ENCODE peak calls at places on chromosomes 1 and 21, in six cellular contexts. B, Q, U, G, D and V are unnamed samples.

GRCh38 chr1:203049576-203050180 is 23.4 kb downstream of the PPFIA4 start:
- DNase-seq in B (no peak), D (no peak), Q (no peak), U (no peak), G (no peak), V (no peak)

GRCh38 chr1:184755226-184756065 is 788 bp upstream of the EDEM3 start:
- DNase-seq in D (no peak), G (no peak), B (no peak), Q (no peak), U (no peak), V (no peak)

GRCh38 chr1:46131093-46131492 is 1.3 kb downstream of the PIK3R3 start:
- DNase-seq in D (no peak), U (peak), B (no peak), G (no peak), Q (no peak), V (no peak)

GRCh38 chr1:39213511-39214002 is 9.1 kb downstream of the MACF1 start:
- DNase-seq in Q (no peak), D (no peak), G (no peak), B (no peak), U (peak), V (no peak)

GRCh38 chr1:201916649-201917249 is 28.1 kb downstream of the SHISA4 start:
- DNase-seq in D (peak), G (no peak), B (no peak), U (peak), Q (peak), V (no peak)

GRCh38 chr21:27372381-27372780 is 405.5 kb upstream of the ADAMTS5 start:
- DNase-seq in Q (no peak), B (no peak), G (no peak), D (no peak), U (no peak), V (no peak)

GRCh38 chr1:63947904-63948303 is 174.1 kb downstream of the ROR1 start:
- DNase-seq in D (no peak), B (no peak), U (no peak), Q (no peak), G (no peak), V (no peak)

GRCh38 chr1:152817309-152817708 is 5.5 kb downstream of the LCE1B start:
- DNase-seq in U (no peak), G (no peak), D (no peak), B (no peak), Q (no peak), V (no peak)

DNA sequence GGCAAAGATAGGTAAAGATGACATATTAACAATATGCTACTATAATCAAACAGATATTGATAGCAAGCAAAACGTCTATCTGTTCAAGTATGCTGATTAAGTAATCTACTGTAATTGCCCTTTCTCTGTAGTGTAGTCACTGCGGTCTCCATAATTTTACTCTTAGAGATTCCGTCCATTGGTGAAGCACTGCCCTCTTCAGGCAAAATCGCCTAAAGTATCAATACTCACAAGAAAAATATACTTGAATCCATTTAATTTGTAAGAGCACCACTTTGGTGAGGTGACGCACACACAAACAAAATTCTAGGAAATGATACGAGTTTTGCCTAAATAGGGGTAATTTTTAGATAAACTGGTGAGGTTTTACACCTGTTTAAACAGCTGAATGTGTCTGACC is 434.6 kb upstream of the CHRM3 start:
- DNase-seq in D (no peak), G (peak), B (no peak), Q (no peak), U (peak), V (no peak)
- TF ChIP-seq CTCF in D (no peak), G (peak), B (peak), Q (no peak), U (peak), V (peak)

DNA sequence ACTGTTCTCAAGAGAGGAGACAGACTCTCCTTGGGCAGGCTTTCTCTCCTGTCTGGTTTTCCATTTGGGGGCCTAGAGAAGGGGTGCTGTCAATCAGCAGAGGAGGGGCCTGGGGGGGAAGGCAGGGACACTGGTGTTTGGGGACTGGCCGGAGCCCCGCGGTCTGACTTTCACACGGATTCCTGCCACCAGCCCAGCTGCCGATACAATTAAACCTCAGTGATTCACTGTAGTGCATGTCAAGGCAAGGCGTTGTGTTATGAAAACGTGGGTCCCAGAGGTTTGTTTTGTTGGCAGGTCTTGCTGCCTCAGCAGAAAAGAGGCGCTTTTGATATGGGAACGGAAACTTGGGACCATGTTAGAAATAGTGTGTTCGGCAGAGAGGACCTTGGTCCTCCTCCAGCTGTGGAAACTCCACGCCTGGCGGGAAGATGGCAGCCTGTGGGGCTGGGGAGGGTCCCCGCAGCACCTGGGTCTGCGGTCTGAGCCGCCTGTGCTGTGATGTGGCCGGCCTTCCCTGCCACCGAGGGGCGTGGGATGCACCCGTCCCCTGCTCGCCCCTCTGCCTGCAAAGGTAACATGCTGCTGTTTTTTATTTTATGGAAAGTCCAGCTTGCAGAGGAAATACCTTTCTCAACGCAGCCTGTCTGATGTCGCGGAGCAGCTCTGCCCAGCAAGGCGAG is 47.6 kb downstream of the SPSB1 start:
- DNase-seq in B (no peak), D (no peak), Q (no peak), U (peak), G (no peak), V (no peak)
- TF ChIP-seq CTCF in B (no peak), D (no peak), Q (no peak), U (no peak), G (no peak), V (no peak)

GRCh38 chr1:85074365-85074964 is 26.2 kb upstream of the MCOLN3 start:
- DNase-seq in D (no peak), B (no peak), G (no peak), U (no peak), Q (no peak), V (no peak)

GRCh38 chr1:85078903-85079302 is 30.6 kb upstream of the MCOLN3 start:
- DNase-seq in U (peak), Q (no peak), B (no peak), G (no peak), D (no peak), V (no peak)
- TF ChIP-seq CTCF in U (peak), Q (no peak), B (peak), G (peak), D (no peak), V (peak)

GRCh38 chr1:245503548-245503947 is 348.8 kb downstream of the KIF26B start:
- DNase-seq in Q (no peak), G (no peak), D (no peak), U (no peak), B (no peak), V (no peak)

GRCh38 chr1:245495681-245496080 is 340.9 kb downstream of the KIF26B start:
- DNase-seq in G (no peak), U (no peak), B (no peak), D (no peak), Q (no peak), V (no peak)

GRCh38 chr1:245501635-245502034 is 346.9 kb downstream of the KIF26B start:
- DNase-seq in U (no peak), Q (no peak), G (no peak), D (no peak), B (no peak), V (no peak)

GRCh38 chr1:245500546-245500945 is 345.8 kb downstream of the KIF26B start:
- DNase-seq in D (no peak), B (no peak), Q (no peak), U (peak), G (no peak), V (no peak)
- TF ChIP-seq CTCF in D (no peak), B (no peak), Q (no peak), U (no peak), G (no peak), V (no peak)

DNA sequence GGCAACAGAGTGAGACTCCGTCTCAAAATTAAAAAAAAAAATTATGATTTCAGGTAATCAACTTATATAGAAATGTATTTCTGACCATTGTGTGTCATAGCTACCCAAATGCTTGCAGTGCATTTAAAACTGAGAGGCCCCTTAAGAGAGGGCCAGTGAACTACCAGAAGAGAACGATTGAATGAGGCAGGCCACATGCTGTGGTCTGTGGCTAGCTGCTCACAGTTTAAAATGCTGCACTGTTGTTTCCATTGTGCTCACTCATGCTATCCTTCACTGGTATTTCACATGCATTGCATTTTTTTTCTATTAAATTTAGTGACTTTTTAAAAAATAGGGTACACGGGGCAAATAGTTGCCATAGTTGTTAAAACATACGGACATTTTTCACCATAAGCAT is 26.0 kb downstream of the CHML start:
- DNase-seq in Q (no peak), U (no peak), B (no peak), G (no peak), D (no peak), V (no peak)
- TF ChIP-seq CTCF in Q (no peak), U (no peak), B (no peak), G (no peak), D (no peak), V (no peak)